ENCODE peak calls at places on chromosomes 1 and 21, in five cellular contexts. S is aorta, J is PC-3, D is cardiac muscle cell, N is lower lobe of right lung. P is an unnamed sample.

GRCh38 chr1:14095001-14095400 is 395.0 kb downstream of the PRDM2 start:
- DNase-seq in S (no peak), J (peak), D (peak), N (no peak), P (no peak)

GRCh38 chr1:53919675-53920066 is 25.7 kb downstream of the DIO1 start:
- DNase-seq in S (no peak), J (no peak), D (no peak), N (no peak), P (no peak)

GRCh38 chr1:192610114-192610958 is 25.6 kb upstream of the RGS13 start:
- DNase-seq in S (no peak), J (peak), D (peak), N (no peak), P (no peak)

GRCh38 chr1:170415734-170416372 is 116.1 kb upstream of the GORAB start:
- DNase-seq in S (no peak), J (no peak), D (peak), N (no peak), P (no peak)

GRCh38 chr1:232822524-232822923 is 17.3 kb downstream of the MAP10 start:
- DNase-seq in S (no peak), J (no peak), D (no peak), N (no peak), P (no peak)

GRCh38 chr1:234149217-234149616 is 224.0 kb upstream of the COA6 start:
- DNase-seq in S (no peak), J (peak), D (no peak), N (no peak), P (no peak)

GRCh38 chr1:234533034-234533571 is 54.1 kb upstream of the TARBP1 start:
- DNase-seq in S (no peak), J (peak), D (peak), N (no peak), P (peak)

GRCh38 chr1:117820694-117821381 is 108.6 kb downstream of the GDAP2 start:
- DNase-seq in S (no peak), J (no peak), D (no peak), N (no peak), P (no peak)

GRCh38 chr1:45040297-45040696 is 28.2 kb downstream of the UROD start:
- DNase-seq in S (no peak), J (no peak), D (no peak), N (no peak), P (no peak)

GRCh38 chr1:13469343-13469742 is 44.5 kb downstream of the LRRC38 start:
- DNase-seq in S (peak), J (peak), D (peak), N (no peak), P (no peak)

GRCh38 chr21:37986751-37987399 is 70.6 kb upstream of the KCNJ6 start:
- DNase-seq in S (no peak), J (peak), D (no peak), N (no peak), P (no peak)

GRCh38 chr1:241424480-241424971 is 67.5 kb upstream of the RGS7 start:
- DNase-seq in S (no peak), J (no peak), D (no peak), N (no peak), P (no peak)

GRCh38 chr21:43689556-43690337 is 29.2 kb upstream of the PDXK start:
- DNase-seq in S (peak), J (no peak), D (no peak), N (no peak), P (no peak)

GRCh38 chr1:230169454-230170152 is 102.6 kb downstream of the GALNT2 start:
- DNase-seq in S (no peak), J (no peak), D (no peak), N (no peak), P (no peak)

GRCh38 chr1:208455821-208456220 is 211.6 kb upstream of the PLXNA2 start:
- DNase-seq in S (no peak), J (peak), D (no peak), N (no peak), P (no peak)

GRCh38 chr1:217140041-217140901 is 417.0 kb upstream of the ESRRG start:
- DNase-seq in S (no peak), J (no peak), D (no peak), N (no peak), P (no peak)

GRCh38 chr1:151653397-151653796 is 41.5 kb downstream of the SNX27 start:
- DNase-seq in S (no peak), J (no peak), D (peak), N (no peak), P (no peak)

GRCh38 chr1:112618721-112619517 is at the start of gene ST7L:
- DNase-seq in S (peak), J (peak), D (peak), N (peak), P (peak)

GRCh38 chr1:63000508-63000907 is 216.6 kb downstream of the ATG4C start:
- DNase-seq in S (no peak), J (no peak), D (no peak), N (no peak), P (no peak)

GRCh38 chr21:44391345-44392091 is 38.1 kb downstream of the TRPM2 start:
- DNase-seq in S (no peak), J (no peak), D (no peak), N (peak), P (peak)

DNA sequence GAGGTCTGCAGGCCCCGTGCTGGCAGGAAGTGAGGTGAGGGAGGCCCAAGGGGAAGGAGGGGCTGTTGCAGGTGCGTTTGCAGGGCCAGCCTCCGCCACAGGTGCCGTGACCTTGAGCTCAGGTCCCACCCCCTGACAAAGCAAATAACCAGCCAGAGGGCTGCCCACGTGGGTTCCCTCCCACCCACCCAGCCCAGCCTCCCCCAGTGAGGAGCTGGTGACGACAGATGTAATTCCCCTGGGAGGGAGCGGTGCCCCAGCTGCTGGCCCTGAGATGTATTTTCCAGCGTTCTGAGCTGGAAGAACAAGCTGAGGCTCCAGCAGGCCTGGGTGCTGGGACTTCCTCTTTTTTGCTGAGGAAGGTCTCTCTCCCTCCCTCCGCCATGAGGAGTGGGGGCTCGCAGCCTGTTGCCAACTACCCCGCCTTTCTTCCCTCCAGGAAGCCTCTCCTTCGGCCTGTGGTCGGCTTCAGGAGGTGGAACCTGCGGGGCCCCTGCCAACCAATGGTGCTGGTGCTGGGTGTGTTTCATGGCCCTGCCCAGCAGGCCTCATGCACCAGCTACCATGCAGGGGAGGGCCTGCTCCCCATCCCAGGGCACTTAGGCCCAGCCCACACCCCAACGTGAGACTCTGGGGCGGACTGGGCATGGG is 153.2 kb downstream of the PRDM16 start:
- DNase-seq in S (no peak), J (no peak), D (no peak), N (peak), P (peak)
- H3K27ac ChIP-seq in S (peak), J (no peak), D (peak), N (peak), P (peak)

GRCh38 chr1:83512371-83513004 is 486.4 kb downstream of the TTLL7 start:
- DNase-seq in S (no peak), J (no peak), D (no peak), N (no peak), P (no peak)

GRCh38 chr1:83505148-83505547 is 493.8 kb downstream of the TTLL7 start:
- DNase-seq in S (no peak), J (no peak), D (no peak), N (no peak), P (no peak)

GRCh38 chr1:83509229-83509870 is 489.6 kb downstream of the TTLL7 start:
- DNase-seq in S (no peak), J (no peak), D (no peak), N (no peak), P (no peak)

GRCh38 chr1:83511327-83511726 is 487.6 kb downstream of the TTLL7 start:
- DNase-seq in S (no peak), J (no peak), D (no peak), N (no peak), P (no peak)

GRCh38 chr1:83508485-83509151 is 490.3 kb downstream of the TTLL7 start:
- DNase-seq in S (no peak), J (no peak), D (peak), N (no peak), P (peak)
- H3K27ac ChIP-seq in S (peak), J (no peak), D (no peak), N (peak), P (no peak)

DNA sequence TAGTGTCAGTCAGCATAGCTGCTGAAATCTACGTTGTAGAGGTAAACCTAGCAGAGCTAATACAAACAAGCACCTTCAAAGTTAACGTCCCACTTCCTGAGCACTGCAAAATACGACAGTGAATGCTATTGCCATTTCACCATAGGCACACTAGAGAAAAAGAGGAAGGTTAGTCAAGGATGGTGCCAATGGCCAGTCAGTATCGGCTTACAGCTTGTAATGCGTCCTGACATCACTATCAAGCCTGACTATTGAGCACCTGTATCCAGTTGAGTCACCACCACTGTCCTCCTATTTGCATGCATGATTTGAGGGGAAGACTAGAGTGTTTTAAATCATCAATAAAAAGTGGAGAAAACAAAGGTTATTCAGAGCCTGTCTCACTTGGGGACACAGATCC is 34.4 kb downstream of the NUCKS1 start:
- DNase-seq in S (no peak), J (no peak), D (no peak), N (no peak), P (no peak)
- H3K27ac ChIP-seq in S (no peak), J (no peak), D (peak), N (no peak), P (no peak)

DNA sequence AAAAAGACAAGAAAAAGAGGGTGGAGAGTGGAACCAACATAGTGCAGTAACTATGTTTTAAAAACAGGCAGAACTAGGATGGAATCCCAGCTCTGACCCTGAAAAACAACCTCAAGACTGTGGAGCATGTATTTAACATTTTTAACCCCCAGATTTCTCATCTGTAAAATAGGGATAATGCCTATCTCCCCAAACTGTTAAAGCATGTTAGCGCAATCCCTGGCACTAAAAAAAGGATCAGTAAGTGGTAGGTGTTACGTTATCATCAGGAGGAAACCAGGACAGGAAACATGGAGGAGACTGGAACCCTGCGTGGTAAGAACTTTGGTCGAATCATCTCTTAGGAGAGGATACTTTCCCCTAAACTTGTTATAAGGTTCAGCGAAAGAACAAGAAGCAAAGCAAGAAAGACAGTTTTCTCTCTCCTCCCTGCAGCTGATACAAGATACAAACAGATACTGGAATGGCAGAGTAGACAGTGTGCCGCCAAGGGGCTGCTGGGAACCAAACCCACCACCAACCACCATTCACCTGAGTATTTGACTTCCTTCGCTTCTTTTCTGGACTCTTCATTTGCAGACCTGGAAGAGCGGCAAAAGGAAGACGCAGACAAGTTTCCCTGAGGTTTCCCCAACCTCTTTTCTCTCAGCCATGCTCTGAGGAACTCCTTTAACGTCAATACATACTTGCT is 991 bp downstream of the PYGO2 start:
- DNase-seq in S (no peak), J (no peak), D (no peak), N (no peak), P (no peak)
- H3K27ac ChIP-seq in S (no peak), J (peak), D (peak), N (peak), P (peak)